ENCODE peak calls at places on chromosome 1, in four cellular contexts. V is HCT116, L is K562, U is HepG2. C is an unnamed sample.

GRCh38 chr1:109214695-109215623 is 1.2 kb downstream of the SARS1 start:
- DNase-seq in U (peak), V (peak), L (peak), C (no peak)

GRCh38 chr1:101112051-101112770 is 86.6 kb upstream of the DPH5 start:
- DNase-seq in V (no peak), U (no peak), L (peak), C (no peak)

GRCh38 chr1:8061210-8061609 is 35.1 kb upstream of the ERRFI1 start:
- DNase-seq in L (no peak), U (peak), V (peak), C (peak)

GRCh38 chr1:172647987-172648386 is 10.9 kb upstream of the FASLG start:
- DNase-seq in U (no peak), V (no peak), L (no peak), C (no peak)

GRCh38 chr1:107430540-107431228 is 289.8 kb downstream of the NTNG1 start:
- DNase-seq in V (no peak), U (peak), L (peak), C (peak)

GRCh38 chr1:65229754-65230339 is 79.5 kb upstream of the DNAJC6 start:
- DNase-seq in V (no peak), L (no peak), U (peak), C (no peak)

GRCh38 chr1:157095091-157095490 is 4.5 kb downstream of the ETV3L start:
- DNase-seq in V (no peak), U (no peak), L (no peak), C (no peak)

GRCh38 chr1:26337206-26337535 is 16.8 kb downstream of the CRYBG2 start:
- DNase-seq in V (no peak), L (no peak), U (no peak), C (no peak)

GRCh38 chr1:5926686-5927435 is 65.4 kb downstream of the NPHP4 start:
- DNase-seq in V (no peak), U (no peak), L (no peak), C (no peak)

GRCh38 chr1:54987830-54988705 is 7.6 kb downstream of the TMEM61 start:
- DNase-seq in L (no peak), U (no peak), V (no peak), C (no peak)

GRCh38 chr1:78716186-78716585 is 66.6 kb downstream of the IFI44 start:
- DNase-seq in L (no peak), V (no peak), U (no peak), C (no peak)

GRCh38 chr1:160997323-160998038 is 23.5 kb downstream of the F11R start:
- DNase-seq in L (peak), V (peak), U (peak), C (no peak)

GRCh38 chr1:35505911-35506798 is 51.0 kb downstream of the KIAA0319L start:
- DNase-seq in U (no peak), L (peak), V (peak), C (no peak)

GRCh38 chr1:233621923-233622322 is 8.0 kb downstream of the KCNK1 start:
- DNase-seq in V (no peak), U (no peak), L (no peak), C (no peak)

GRCh38 chr1:157852476-157852875 is 10.9 kb upstream of the CD5L start:
- DNase-seq in L (no peak), U (no peak), V (no peak), C (no peak)

GRCh38 chr1:1670866-1671265 is 12.1 kb upstream of the CDK11B start:
- DNase-seq in V (no peak), L (no peak), U (no peak), C (no peak)

GRCh38 chr1:201317551-201317950 is 34.2 kb downstream of the PKP1 start:
- DNase-seq in L (no peak), U (no peak), V (no peak), C (no peak)

GRCh38 chr1:173867141-173867752 is 542 bp downstream of the GAS5 start:
- DNase-seq in U (no peak), L (no peak), V (no peak), C (no peak)

GRCh38 chr1:173864179-173864867 is 3.5 kb downstream of the GAS5 start:
- DNase-seq in L (peak), U (no peak), V (no peak), C (no peak)

GRCh38 chr1:173866462-173866861 is 1.3 kb downstream of the GAS5 start:
- DNase-seq in U (no peak), V (no peak), L (peak), C (no peak)

GRCh38 chr1:173863224-173864151 is 4.3 kb downstream of the GAS5 start:
- DNase-seq in V (no peak), U (no peak), L (peak), C (no peak)

GRCh38 chr1:173865468-173866164 is 2.2 kb downstream of the GAS5 start:
- DNase-seq in U (no peak), V (no peak), L (peak), C (no peak)
- H3K27ac ChIP-seq in U (peak), V (peak), L (peak), C (peak)

GRCh38 chr1:4756184-4756504 is 101.7 kb downstream of the AJAP1 start:
- DNase-seq in L (no peak), V (no peak), U (no peak), C (no peak)

GRCh38 chr1:4754816-4755215 is 100.4 kb downstream of the AJAP1 start:
- DNase-seq in U (no peak), V (no peak), L (no peak), C (no peak)

GRCh38 chr1:4752059-4752458 is 97.7 kb downstream of the AJAP1 start:
- DNase-seq in L (no peak), V (no peak), U (no peak), C (no peak)

GRCh38 chr1:4756851-4757580 is 102.6 kb downstream of the AJAP1 start:
- DNase-seq in U (no peak), L (no peak), V (no peak), C (no peak)

GRCh38 chr1:4755301-4756183 is 101.1 kb downstream of the AJAP1 start:
- DNase-seq in V (no peak), L (no peak), U (no peak), C (no peak)
- TF ChIP-seq TCF7L2 in V (no peak), L (no peak), U (no peak), C (no peak)

DNA sequence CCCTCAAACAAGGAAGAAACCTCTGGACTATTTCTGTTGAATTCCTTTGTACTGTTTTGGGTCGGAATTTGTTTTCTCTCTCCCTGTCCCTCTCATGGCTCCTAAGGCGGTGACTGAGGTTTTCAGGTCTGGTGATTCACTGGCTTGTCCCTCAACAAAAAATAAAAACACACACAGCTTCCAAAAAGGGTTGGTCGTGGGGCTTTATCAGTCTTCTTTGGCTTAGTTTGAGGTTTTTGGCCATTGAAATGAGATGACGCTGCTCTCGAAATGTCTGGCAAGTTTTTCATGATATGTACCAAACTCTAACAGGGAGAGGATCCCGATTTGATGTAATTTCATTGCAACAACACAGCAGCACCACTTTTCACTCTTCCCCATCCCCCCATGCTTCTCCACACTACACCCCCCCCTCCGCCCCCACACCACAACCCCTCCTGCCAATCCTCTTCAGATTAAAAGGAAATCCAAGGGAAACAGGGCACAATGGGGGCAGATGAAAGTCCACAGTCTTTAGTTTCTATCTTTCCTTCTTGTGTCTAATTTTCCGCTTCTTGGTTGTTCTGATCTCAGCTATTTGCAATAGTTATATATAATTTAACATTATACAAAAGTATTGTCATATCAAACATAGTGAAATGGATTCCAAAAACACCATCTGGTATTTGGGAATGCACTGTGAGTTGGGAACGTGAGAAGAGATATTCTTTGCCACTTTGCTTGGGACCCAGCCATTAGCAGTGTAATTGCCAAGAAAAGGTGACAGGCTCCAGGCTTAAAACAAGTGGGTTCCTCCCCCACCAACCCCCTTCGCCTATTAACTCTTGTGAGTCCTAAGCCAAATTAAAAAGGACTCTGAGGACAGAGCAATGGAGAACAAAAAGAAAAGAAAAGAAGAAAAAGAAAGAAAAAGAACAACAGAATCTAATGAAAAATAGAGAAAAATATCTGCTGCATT is 186.9 kb upstream of the NFIA start:
- DNase-seq in L (peak), U (no peak), V (no peak), C (no peak)
- H3K27ac ChIP-seq in L (no peak), U (no peak), V (no peak), C (no peak)

DNA sequence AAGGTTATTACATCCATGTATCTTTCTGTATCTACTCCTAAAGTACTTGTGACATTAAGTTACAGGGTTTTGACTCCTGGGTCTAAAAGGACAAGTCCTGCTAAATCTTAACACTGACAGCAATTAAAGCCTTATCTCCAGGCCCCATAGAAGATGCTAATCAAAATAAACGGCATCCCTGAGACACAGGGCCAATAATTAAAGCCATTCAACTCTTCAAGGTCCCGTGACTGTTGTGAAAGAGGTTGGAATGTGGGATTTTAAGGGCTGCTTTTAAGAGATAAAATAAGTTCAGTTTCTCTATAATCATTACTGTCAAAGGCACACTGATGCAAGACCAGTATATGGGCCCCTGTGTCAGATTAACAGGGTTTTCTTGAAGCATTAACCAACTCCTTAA is 8.3 kb downstream of the DNAI4 start:
- DNase-seq in V (no peak), U (peak), L (peak), C (no peak)
- TF ChIP-seq TCF7L2 in V (no peak), U (no peak), L (no peak), C (no peak)

GRCh38 chr1:236018885-236019453 is 45.9 kb downstream of the NID1 start:
- DNase-seq in L (no peak), V (no peak), U (no peak), C (no peak)
- H3K27ac ChIP-seq in L (no peak), V (no peak), U (no peak), C (no peak)

DNA sequence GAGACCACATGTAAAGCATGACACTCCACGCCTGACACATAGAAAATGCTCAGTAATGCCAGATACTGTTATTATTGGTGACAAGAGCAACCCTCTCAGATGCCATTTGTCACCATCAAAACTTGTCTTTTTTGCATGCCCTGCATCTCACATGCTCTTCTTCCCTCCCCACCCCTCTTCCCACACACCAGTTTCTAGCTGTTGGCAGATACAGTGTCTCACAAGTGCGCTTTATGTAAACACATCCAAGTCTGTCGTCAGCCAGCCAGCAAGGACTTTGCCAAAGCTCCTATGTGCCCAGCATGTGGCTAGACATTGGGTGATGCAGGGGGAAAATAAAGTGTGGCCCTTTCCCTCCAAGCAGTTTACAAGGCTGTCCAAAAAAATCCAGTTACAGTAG is 44.9 kb upstream of the EPHA8 start:
- DNase-seq in L (no peak), V (no peak), U (no peak), C (no peak)
- TF ChIP-seq TCF7L2 in L (no peak), V (no peak), U (no peak), C (no peak)

GRCh38 chr1:212487774-212488435 is 55.2 kb downstream of the NENF start:
- DNase-seq in L (no peak), V (no peak), U (no peak), C (no peak)

GRCh38 chr1:212487286-212487685 is 54.6 kb downstream of the NENF start:
- DNase-seq in V (no peak), U (no peak), L (no peak), C (no peak)

GRCh38 chr1:212485218-212485609 is 52.5 kb downstream of the NENF start:
- DNase-seq in V (no peak), L (no peak), U (no peak), C (no peak)

GRCh38 chr1:212486591-212486963 is 53.9 kb downstream of the NENF start:
- DNase-seq in V (no peak), U (no peak), L (no peak), C (no peak)

GRCh38 chr1:212485895-212486590 is 53.3 kb downstream of the NENF start:
- DNase-seq in V (peak), U (peak), L (peak), C (peak)
- H3K27ac ChIP-seq in V (no peak), U (no peak), L (no peak), C (peak)

C was measured in Panc1.